ENCODE peak calls at places on chromosomes 1 and 21, in seven cellular contexts. W is neuronal stem cell, J is K562, Y is esophagus squamous epithelium, P is thoracic aorta, B is HCT116, X is IMR-90. A is an unnamed sample. For H3K36me3, the result is how much of the 10 kb centered on the place peaks cover.

GRCh38 chr1:6484826-6485139 is 6.7 kb downstream of the PLEKHG5 start:
- DNase-seq in Y (no peak), B (no peak), J (no peak), W (no peak), P (no peak), X (no peak), A (no peak)

GRCh38 chr1:58864654-58865053 is 80.8 kb upstream of the JUN start:
- DNase-seq in P (no peak), Y (no peak), B (no peak), W (no peak), X (no peak), J (no peak), A (no peak)

GRCh38 chr1:220841293-220841692 is 38.0 kb upstream of the HLX start:
- DNase-seq in X (no peak), W (no peak), Y (no peak), B (no peak), J (no peak), P (no peak), A (no peak)

GRCh38 chr21:44510508-44511218 is 29.3 kb downstream of the KRTAP10-1 start:
- DNase-seq in W (peak), J (peak), P (no peak), Y (no peak), B (peak), X (no peak), A (peak)

GRCh38 chr1:63773815-63774616 is at the start of gene ROR1:
- DNase-seq in Y (no peak), B (peak), W (peak), X (peak), J (peak), P (peak), A (peak)

GRCh38 chr1:238517710-238518109 is 627.0 kb upstream of the ZP4 start:
- DNase-seq in Y (no peak), P (no peak), J (no peak), X (no peak), B (no peak), W (no peak), A (no peak)

GRCh38 chr1:183945432-183946308 is 91.9 kb downstream of the COLGALT2 start:
- DNase-seq in P (no peak), Y (no peak), J (no peak), W (peak), B (no peak), X (no peak), A (no peak)

GRCh38 chr1:59879556-59879955 is 47.0 kb downstream of the CYP2J2 start:
- DNase-seq in Y (no peak), X (peak), P (no peak), J (peak), W (peak), B (peak), A (peak)

GRCh38 chr1:71587961-71588360 is 507.1 kb upstream of the ZRANB2 start:
- DNase-seq in P (no peak), B (no peak), X (peak), J (no peak), Y (no peak), W (no peak), A (peak)

GRCh38 chr1:110053557-110054428 is 16.7 kb downstream of the ALX3 start:
- DNase-seq in P (no peak), X (peak), B (no peak), W (peak), J (peak), Y (no peak), A (peak)

GRCh38 chr1:3821004-3821933 is 25.0 kb upstream of the LRRC47 start:
- DNase-seq in P (no peak), Y (no peak), W (no peak), J (peak), X (no peak), B (no peak), A (no peak)

GRCh38 chr1:39189592-39190041 is 14.9 kb upstream of the MACF1 start:
- DNase-seq in Y (no peak), W (no peak), X (peak), B (no peak), P (no peak), J (no peak), A (peak)

GRCh38 chr1:145946477-145946986 is 11.3 kb downstream of the LIX1L start:
- DNase-seq in W (no peak), J (no peak), Y (no peak), X (no peak), B (no peak), P (no peak), A (no peak)
- H3K36me3 ChIP-seq in W (under half), J (under half), Y (under half), X (under half), B (under half), P (under half), A (under half)

GRCh38 chr1:20771780-20772179 is 15.3 kb downstream of the HP1BP3 start:
- DNase-seq in J (no peak), P (no peak), W (no peak), Y (no peak), B (no peak), X (no peak), A (no peak)

GRCh38 chr1:20770314-20771087 is 16.6 kb downstream of the HP1BP3 start:
- DNase-seq in P (no peak), W (no peak), X (peak), B (no peak), Y (no peak), J (no peak), A (no peak)

DNA sequence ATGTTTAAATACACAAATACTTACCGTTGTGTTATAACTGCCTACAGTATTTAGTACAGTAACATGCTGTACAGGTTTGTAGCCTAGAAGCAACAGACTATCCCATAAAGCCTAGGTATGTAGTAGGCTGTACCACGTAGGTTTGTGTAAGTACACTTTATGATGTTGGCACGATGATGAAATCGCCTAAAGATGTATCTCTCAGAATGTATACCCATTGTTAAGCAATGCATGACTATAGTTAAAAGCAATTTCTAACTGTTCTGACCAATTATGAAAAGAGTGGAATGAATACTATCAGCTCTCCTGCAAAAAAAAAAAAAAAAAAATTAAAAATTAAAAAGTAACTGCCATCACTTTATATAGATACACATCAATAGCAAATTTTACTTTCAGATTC is 11.4 kb downstream of the HP1BP3 start:
- DNase-seq in Y (no peak), W (no peak), P (no peak), J (no peak), X (no peak), B (no peak), A (no peak)
- H3K36me3 ChIP-seq in Y (under half), W (under half), P (under half), J (half or more), X (under half), B (half or more), A (half or more)

DNA sequence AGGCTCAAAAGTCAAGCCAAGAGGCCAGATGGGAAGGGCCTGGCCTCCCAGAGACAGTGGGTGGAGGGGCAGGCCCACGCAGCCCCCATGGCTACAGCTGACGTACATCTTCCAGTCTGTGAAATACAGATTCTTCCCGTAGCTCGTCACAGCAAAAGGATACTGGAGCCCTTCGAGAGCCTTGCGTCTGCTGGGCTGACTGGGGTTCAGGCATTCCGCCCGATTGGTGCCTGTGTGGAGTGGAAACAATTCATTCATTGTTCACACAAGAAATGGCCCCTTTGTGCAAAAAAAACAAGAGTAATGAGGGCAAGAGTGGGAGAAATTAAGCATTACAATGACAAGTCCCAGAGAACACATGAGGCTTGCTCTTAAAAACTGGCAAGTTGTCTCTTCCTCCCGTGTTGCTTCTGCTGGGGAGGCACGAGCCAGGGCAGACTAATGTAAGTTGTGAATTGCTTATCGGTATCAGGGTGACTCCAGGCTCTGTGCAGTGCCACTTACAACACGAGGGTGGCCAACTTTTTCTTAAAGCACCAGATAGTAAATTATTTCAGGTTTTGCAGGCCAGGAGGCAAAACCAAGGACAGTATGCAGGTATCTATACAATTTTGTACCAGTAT is 85.1 kb downstream of the NID1 start:
- DNase-seq in B (no peak), Y (no peak), W (no peak), X (no peak), P (no peak), J (no peak), A (no peak)
- H3K36me3 ChIP-seq in B (under half), Y (under half), W (under half), X (half or more), P (under half), J (under half), A (under half)

DNA sequence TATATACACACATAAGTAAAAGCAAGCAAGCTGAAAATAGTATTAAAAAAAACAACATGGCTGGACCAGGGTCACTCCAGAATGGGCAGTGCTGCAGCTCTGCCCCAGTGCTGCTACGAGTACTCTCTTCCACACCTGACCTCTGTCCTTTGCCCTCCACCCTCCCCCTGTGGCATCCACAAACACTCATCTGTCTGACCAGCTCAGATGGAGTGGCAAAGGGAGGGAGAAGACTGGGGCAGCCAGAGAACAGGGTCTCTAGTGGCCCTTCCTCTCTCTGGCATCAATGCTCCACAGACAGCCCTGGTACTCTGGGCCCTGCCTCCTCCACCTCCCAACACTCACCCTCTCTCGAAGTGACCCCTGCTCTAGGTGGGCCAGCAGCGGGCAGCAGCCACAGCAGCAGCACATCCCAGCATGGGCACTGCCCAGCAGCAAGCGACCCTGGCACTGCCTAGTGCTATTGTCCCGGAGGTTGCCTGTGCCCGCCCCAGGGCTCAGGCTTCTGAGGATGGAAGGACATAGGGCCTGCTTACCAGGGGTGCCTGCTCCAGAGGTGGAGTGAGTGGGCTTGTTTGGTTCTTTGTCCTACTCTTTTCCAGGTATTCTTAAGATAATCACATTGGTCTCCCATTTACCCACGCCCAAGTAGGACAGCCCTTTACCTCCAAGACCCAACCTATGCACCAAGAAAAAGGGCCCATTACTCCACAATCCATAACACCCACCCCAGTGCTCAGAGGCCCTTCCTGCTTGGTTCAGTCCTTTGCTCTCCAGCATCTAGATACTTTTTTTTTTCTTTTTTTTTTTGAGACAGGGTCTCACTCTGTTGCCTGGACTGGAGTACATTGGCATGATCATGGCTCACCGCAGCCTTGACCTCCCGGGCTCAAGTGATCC is 6.2 kb downstream of the ARHGEF2 start:
- DNase-seq in W (no peak), P (no peak), Y (no peak), B (no peak), X (no peak), J (no peak), A (no peak)
- H3K36me3 ChIP-seq in W (under half), P (under half), Y (under half), B (under half), X (under half), J (half or more), A (under half)

GRCh38 chr21:46126321-46127238 is 28.7 kb downstream of the COL6A2 start:
- DNase-seq in X (no peak), B (no peak), P (no peak), J (no peak), Y (no peak), W (no peak), A (no peak)

GRCh38 chr21:46129846-46130651 is 25.3 kb downstream of the FTCD start:
- DNase-seq in W (no peak), B (no peak), J (no peak), P (no peak), X (no peak), Y (no peak), A (no peak)

GRCh38 chr21:46127239-46128105 is 27.9 kb downstream of the FTCD start:
- DNase-seq in X (no peak), B (no peak), Y (no peak), W (no peak), P (no peak), J (no peak), A (no peak)

GRCh38 chr21:46128983-46129571 is 26.3 kb downstream of the FTCD start:
- DNase-seq in X (no peak), B (no peak), P (no peak), Y (no peak), W (no peak), J (no peak), A (no peak)

DNA sequence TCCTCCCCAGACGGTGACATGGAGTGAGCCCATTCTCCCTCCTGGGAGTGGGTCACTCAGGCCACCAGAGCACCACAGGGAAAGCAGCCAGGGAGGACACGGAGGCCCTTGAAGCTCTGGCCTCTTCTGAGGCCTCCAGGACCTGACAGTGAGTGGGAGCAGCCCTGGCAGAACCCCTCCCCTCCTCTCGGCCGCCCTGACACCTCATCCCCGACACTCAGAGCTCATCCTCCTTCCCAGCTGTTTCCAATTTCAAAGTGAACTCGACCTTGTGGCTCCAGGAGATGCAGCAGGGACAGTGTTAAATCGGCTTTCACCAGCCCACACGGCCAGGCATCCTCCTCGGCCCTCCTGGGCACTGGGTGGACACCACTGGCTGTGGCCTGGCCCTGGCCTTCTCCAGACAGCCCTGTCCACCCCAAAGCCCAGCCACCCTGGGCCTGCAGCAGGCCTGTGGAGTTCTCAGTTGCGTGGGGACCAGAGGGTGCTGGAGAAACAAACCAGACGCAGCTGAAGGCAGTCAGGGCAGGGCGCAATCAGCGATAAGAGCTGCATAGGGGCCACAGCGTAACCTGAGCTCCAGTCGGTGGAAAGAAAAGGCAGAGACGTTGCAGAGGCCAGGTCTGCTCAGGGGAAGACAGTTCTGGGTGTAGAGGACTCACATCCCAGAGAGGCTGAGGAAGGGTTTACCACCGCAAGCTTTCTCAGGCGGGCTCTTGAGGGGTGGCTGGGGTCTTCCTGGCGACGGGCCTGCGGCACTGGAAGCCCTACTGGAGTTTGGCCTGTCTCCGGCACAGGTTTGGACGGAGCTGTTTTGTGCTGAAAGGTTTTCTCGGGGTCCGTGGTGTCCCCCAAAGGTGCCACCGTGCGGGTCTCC is 27.0 kb downstream of the FTCD start:
- DNase-seq in Y (no peak), P (no peak), J (no peak), X (no peak), B (no peak), W (no peak), A (peak)
- H3K36me3 ChIP-seq in Y (under half), P (half or more), J (under half), X (half or more), B (under half), W (under half), A (under half)